ENCODE peak calls at places on chromosomes 1 and 21, in five cellular contexts. A is SK-N-SH, Y is transverse colon, Z is sigmoid colon, T is esophagus muscularis mucosa. U is an unnamed sample.

GRCh38 chr1:39397487-39397886 is 93.9 kb upstream of the BMP8A start:
- DNase-seq in A (no peak), T (no peak), Z (no peak), Y (no peak), U (no peak)

GRCh38 chr21:38567577-38568360 is 69.5 kb upstream of the ERG start:
- DNase-seq in T (peak; percentile 55), Y (no peak), Z (no peak), A (peak; percentile 29), U (no peak)

GRCh38 chr1:107782192-107782845 is 182.7 kb downstream of the VAV3 start:
- DNase-seq in Z (no peak), Y (no peak), A (peak; percentile 25), T (no peak), U (no peak)

GRCh38 chr1:204573563-204573925 is 57.3 kb downstream of the MDM4 start:
- DNase-seq in Y (no peak), T (no peak), Z (peak; percentile 0), A (no peak), U (no peak)

GRCh38 chr1:28185071-28185470 is 8.6 kb upstream of the PTAFR start:
- DNase-seq in T (no peak), A (no peak), Y (no peak), Z (peak; percentile 2), U (no peak)

GRCh38 chr1:205312866-205313680 is 8.5 kb downstream of the NUAK2 start:
- DNase-seq in T (no peak), A (no peak), Y (no peak), Z (no peak), U (no peak)

GRCh38 chr1:29415156-29415830 is 179.0 kb downstream of the PTPRU start:
- DNase-seq in T (no peak), Z (no peak), A (peak; percentile 61), Y (no peak), U (peak; percentile 41)

GRCh38 chr1:98172578-98172977 is 251.7 kb upstream of the DPYD start:
- DNase-seq in Z (no peak), A (no peak), T (no peak), Y (no peak), U (no peak)

GRCh38 chr21:32843561-32843960 is 72.0 kb upstream of the PAXBP1 start:
- DNase-seq in A (no peak), Z (no peak), T (no peak), Y (no peak), U (no peak)

GRCh38 chr1:180632326-180633088 is 685 bp downstream of the XPR1 start:
- DNase-seq in Y (peak; percentile 74), A (peak; percentile 81), Z (peak; percentile 81), T (peak; percentile 93), U (peak; percentile 41)

GRCh38 chr1:87141556-87141955 is 187.1 kb upstream of the LMO4 start:
- DNase-seq in A (no peak), Y (no peak), T (no peak), Z (no peak), U (no peak)

GRCh38 chr1:209937996-209938959 is at the start of gene SYT14:
- DNase-seq in T (no peak), Z (no peak), A (peak; percentile 94), Y (no peak), U (no peak)

GRCh38 chr1:61255324-61255703 is 173.0 kb downstream of the NFIA start:
- DNase-seq in A (no peak), Z (no peak), Y (no peak), T (no peak), U (no peak)

GRCh38 chr1:169529068-169529642 is 43.4 kb upstream of the SLC19A2 start:
- DNase-seq in Y (peak; percentile 77), T (no peak), Z (no peak), A (no peak), U (peak; percentile 75)

GRCh38 chr1:1033731-1034437 is 14.0 kb downstream of the AGRN start:
- DNase-seq in T (no peak), Z (no peak), Y (no peak), A (peak; percentile 72), U (no peak)

GRCh38 chr21:35035581-35035980 is 13.5 kb downstream of the RUNX1 start:
- DNase-seq in T (peak; percentile 31), A (no peak), Z (no peak), Y (no peak), U (no peak)

GRCh38 chr1:58626293-58626692 is 49.2 kb upstream of the TACSTD2 start:
- DNase-seq in Z (no peak), Y (no peak), A (no peak), T (no peak), U (no peak)

DNA sequence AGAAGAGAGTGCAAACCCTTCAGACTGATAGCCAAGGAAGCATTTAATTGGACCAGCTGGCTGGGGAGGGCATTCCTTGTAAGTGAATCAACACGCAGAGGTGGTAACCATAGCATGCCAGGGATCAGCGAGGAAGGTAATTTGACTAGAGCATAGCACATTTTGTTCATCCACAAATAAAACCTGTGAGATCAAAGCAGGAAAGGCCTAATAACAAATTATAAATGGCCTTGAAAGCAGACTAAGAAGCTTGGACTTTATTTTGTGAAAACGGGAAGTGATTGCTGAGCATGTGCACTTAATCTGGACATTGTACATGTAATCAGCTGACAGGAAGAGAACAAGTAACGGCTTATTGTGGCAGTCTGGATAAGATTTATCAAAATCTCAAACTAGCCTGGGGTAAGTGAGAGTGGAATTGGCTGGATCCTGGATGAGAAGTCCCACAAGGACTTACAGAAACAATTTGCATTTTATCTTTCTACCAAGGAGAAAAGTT is 11.7 kb upstream of the CD55 start:
- DNase-seq in Z (no peak), A (no peak), Y (peak; percentile 32), T (no peak), U (no peak)
- TF ChIP-seq POLR2AphosphoS5 in Z (no peak), A (no peak), Y (no peak), T (peak; percentile 12), U (no peak)

DNA sequence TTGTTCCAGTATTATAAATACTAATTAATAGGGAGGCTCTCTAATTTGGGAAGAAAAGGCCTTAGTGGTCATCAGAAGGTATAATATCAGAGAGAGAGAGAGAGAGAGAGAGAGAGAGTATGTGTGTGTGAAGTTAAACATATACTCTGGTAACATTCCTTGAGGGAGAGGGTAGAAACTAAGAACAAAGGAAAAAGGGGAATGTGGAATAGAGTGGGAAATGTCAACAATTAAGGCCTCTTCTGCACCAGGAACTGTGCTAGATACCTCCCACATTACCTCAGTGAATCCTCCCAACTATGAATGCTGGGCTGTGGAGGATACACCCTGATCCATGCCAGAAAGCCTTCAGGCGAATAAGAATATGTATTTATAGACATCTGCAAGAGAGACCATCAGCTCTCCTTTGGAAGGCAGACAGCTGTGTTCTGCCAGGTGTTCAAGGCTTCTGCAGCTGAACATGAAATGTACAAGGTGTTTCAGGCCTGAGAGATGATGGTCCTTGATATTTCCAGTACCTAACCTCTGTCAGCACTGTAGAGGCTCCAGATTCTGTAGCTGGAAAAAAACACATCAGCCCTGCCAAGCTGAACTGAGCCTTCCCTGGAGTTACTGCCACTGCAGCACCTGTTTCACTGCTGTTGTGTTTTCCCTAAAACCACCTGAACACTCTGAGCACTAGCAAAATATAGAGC is 29.1 kb downstream of the TBX15 start:
- DNase-seq in Y (no peak), Z (no peak), A (no peak), T (no peak), U (no peak)
- TF ChIP-seq EP300 in Y (no peak), Z (no peak), A (no peak), T (no peak), U (no peak)

GRCh38 chr1:245003246-245003645 is 138.9 kb upstream of the HNRNPU start:
- DNase-seq in Y (no peak), Z (no peak), T (no peak), A (no peak), U (no peak)

GRCh38 chr1:245010018-245010614 is 144.7 kb upstream of the KIF26B start:
- DNase-seq in Z (no peak), T (no peak), A (no peak), Y (no peak), U (no peak)

GRCh38 chr1:245008761-245009160 is 144.4 kb upstream of the HNRNPU start:
- DNase-seq in Z (no peak), A (no peak), Y (no peak), T (no peak), U (no peak)

DNA sequence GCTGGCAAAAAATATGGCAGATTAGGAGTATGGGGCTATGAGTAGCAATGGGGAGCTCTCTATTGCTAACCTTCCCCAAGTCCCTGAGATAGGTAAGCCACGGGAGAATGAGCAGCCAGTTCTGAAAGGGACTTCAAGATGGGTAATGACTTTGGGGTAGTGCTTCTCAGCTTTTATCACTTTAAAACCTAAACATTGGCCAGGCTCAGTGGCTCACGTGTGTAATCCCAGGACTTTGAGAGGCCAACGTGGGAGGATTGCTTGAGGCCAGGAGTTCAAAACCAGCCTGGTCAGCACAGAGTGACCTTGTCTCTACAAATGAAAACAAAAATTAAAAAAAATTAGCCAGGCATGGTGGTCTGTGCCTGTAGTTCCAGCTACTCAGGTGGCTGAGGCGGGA is 143.3 kb upstream of the HNRNPU start:
- DNase-seq in Z (no peak), T (no peak), Y (no peak), A (no peak), U (no peak)
- TF ChIP-seq CTCF in Z (no peak), T (no peak), Y (no peak), A (no peak), U (no peak)

DNA sequence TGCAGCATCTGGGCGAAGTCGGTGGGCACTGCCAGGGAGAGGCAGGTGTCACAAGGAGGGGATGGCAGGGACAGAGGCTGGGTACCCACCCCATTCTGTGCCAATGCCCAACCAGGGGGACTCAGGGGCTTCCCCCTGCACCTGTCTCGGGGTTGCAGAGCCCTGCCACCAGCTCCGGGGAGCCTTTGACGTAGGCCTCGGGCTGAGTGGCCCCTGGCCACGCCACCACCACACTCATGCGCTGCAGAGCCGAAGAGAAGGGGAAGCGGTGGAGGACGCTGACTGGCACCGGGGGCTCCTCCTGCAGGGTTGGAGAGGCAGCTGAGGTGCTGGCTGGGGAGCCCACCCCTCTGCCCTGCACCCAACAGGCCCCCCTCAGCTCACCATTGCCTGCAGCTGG is 11.7 kb upstream of the MFAP2 start:
- DNase-seq in Y (no peak), Z (no peak), T (no peak), A (no peak), U (peak; percentile 56)
- TF ChIP-seq POLR2AphosphoS5 in Y (no peak), Z (no peak), T (no peak), A (no peak), U (no peak)

GRCh38 chr1:197561041-197561440 is 214.2 kb downstream of the DENND1B start:
- DNase-seq in A (no peak), Y (no peak), T (no peak), Z (no peak), U (no peak)
- TF ChIP-seq EP300 in A (no peak), Y (no peak), T (no peak), Z (no peak), U (no peak)

GRCh38 chr1:172557270-172557669 is 24.3 kb downstream of the SUCO start:
- DNase-seq in Z (no peak), Y (no peak), T (no peak), A (no peak), U (no peak)
- TF ChIP-seq CTCF in Z (no peak), Y (no peak), T (no peak), A (no peak), U (no peak)

U was measured in upper lobe of left lung.